ENCODE peak calls at places on chromosomes 6 and 20, in ten cellular contexts. H, U, P, L, V, D, X, Q, I and F are unnamed samples.

GRCh38 chr20:7333846-7334245 is 566.4 kb downstream of the BMP2 start:
- DNase-seq in L (no peak), U (no peak), H (no peak), I (no peak), V (no peak), Q (no peak), X (no peak), D (no peak), P (no peak), F (no peak)

GRCh38 chr6:167415441-167415961 is 90.6 kb downstream of the TTLL2 start:
- DNase-seq in H (no peak), U (no peak), X (no peak), Q (no peak), V (no peak), I (no peak), L (no peak), P (no peak), D (no peak), F (no peak)

GRCh38 chr20:41078329-41078728 is 49.7 kb downstream of the TOP1 start:
- DNase-seq in H (no peak), D (no peak), X (no peak), L (no peak), I (peak; percentile 37), Q (no peak), U (peak; percentile 29), P (no peak), V (no peak), F (no peak)

GRCh38 chr20:22743426-22743825 is 159.1 kb upstream of the FOXA2 start:
- DNase-seq in H (no peak), Q (no peak), D (no peak), V (peak; percentile 68), I (no peak), P (no peak), L (no peak), U (no peak), X (no peak), F (no peak)

GRCh38 chr6:106569444-106569843 is 59.9 kb downstream of the RTN4IP1 start:
- DNase-seq in Q (no peak), I (no peak), D (no peak), V (no peak), X (no peak), L (no peak), P (no peak), H (no peak), U (no peak), F (no peak)

GRCh38 chr6:75282706-75283105 is 1.9 kb downstream of the TMEM30A start:
- DNase-seq in D (no peak), V (no peak), P (no peak), H (no peak), Q (no peak), X (no peak), I (no peak), L (no peak), U (no peak), F (no peak)

GRCh38 chr6:118319890-118320289 is 228.2 kb upstream of the PLN start:
- DNase-seq in Q (no peak), X (no peak), L (peak; percentile 48), I (peak; percentile 52), U (peak; percentile 46), D (peak; percentile 61), V (no peak), P (peak; percentile 72), H (no peak), F (no peak)

GRCh38 chr20:61813791-61814190 is 251.9 kb downstream of the TAF4 start:
- DNase-seq in H (no peak), I (no peak), L (no peak), P (no peak), V (no peak), D (no peak), Q (no peak), X (no peak), U (no peak), F (no peak)

GRCh38 chr6:827431-827830 is 134.5 kb upstream of the EXOC2 start:
- DNase-seq in U (no peak), D (no peak), H (no peak), X (no peak), P (no peak), I (no peak), Q (no peak), L (no peak), V (no peak), F (no peak)

GRCh38 chr6:132860254-132860653 is 45.9 kb downstream of the RPS12 start:
- DNase-seq in X (no peak), H (no peak), Q (no peak), P (no peak), I (no peak), D (no peak), L (no peak), V (no peak), U (no peak), F (no peak)

GRCh38 chr6:56399250-56399671 is 151.9 kb upstream of the COL21A1 start:
- DNase-seq in Q (no peak), I (no peak), L (no peak), D (no peak), V (no peak), U (no peak), X (no peak), H (no peak), P (peak; percentile 67), F (no peak)

GRCh38 chr6:15317934-15318902 is 72.3 kb downstream of the JARID2 start:
- DNase-seq in D (no peak), X (no peak), U (no peak), H (no peak), L (no peak), V (no peak), Q (no peak), I (no peak), P (no peak), F (no peak)

GRCh38 chr20:16846011-16846410 is 97.9 kb downstream of the OTOR start:
- DNase-seq in U (no peak), H (no peak), V (no peak), X (no peak), Q (no peak), L (no peak), I (no peak), P (no peak), D (no peak), F (no peak)

GRCh38 chr6:27294409-27294808 is 17.7 kb downstream of the POM121L2 start:
- DNase-seq in Q (no peak), U (no peak), I (no peak), V (no peak), H (no peak), L (no peak), P (no peak), D (no peak), X (peak; percentile 20), F (no peak)

GRCh38 chr6:43907789-43908472 is 137.9 kb downstream of the VEGFA start:
- DNase-seq in I (no peak), X (no peak), V (no peak), L (no peak), H (no peak), D (no peak), U (no peak), Q (no peak), P (no peak), F (no peak)

GRCh38 chr20:32532246-32532645 is 52.9 kb downstream of the NOL4L start:
- DNase-seq in D (no peak), U (peak; percentile 42), L (no peak), X (no peak), H (no peak), P (no peak), V (no peak), I (no peak), Q (no peak), F (no peak)

GRCh38 chr6:13398421-13398994 is 70.2 kb upstream of the TBC1D7 start:
- DNase-seq in H (no peak), I (no peak), L (no peak), P (no peak), V (no peak), X (no peak), D (no peak), U (peak; percentile 62), Q (peak; percentile 26), F (no peak)

GRCh38 chr6:158233214-158233795 is 65.2 kb downstream of the GTF2H5 start:
- DNase-seq in D (peak; percentile 6), Q (peak; percentile 42), V (no peak), U (peak; percentile 75), H (no peak), L (no peak), X (no peak), I (peak; percentile 28), P (peak; percentile 19), F (no peak)

GRCh38 chr6:81767163-81768000 is 14.9 kb upstream of the TENT5A start:
- DNase-seq in U (no peak), D (no peak), L (no peak), H (no peak), I (no peak), V (no peak), P (no peak), X (no peak), Q (no peak), F (no peak)

GRCh38 chr6:1485678-1486077 is 96.3 kb downstream of the FOXF2 start:
- DNase-seq in U (no peak), H (no peak), P (no peak), I (no peak), V (peak; percentile 80), L (no peak), D (no peak), X (no peak), Q (no peak), F (no peak)

GRCh38 chr6:156485145-156485544 is 292.0 kb upstream of the ARID1B start:
- DNase-seq in P (no peak), I (no peak), Q (no peak), D (no peak), X (no peak), V (no peak), U (no peak), H (no peak), L (no peak), F (no peak)